ENCODE peak calls at places on chromosome 20, in four cellular contexts. F, L, H and N are unnamed samples. For H3K27me3, the result is how much of the 10 kb centered on the place peaks cover.

GRCh38 chr20:40728470-40728869 is 39.4 kb upstream of the MAFB start:
- DNase-seq in F (no peak), L (no peak), H (no peak), N (no peak)

GRCh38 chr20:33008336-33009213 is 1.1 kb downstream of the BPIFB2 start:
- DNase-seq in F (no peak), L (no peak), H (no peak), N (no peak)

GRCh38 chr20:1266167-1266973 is at the start of gene SNPH:
- DNase-seq in F (peak), L (peak), H (peak), N (peak)

GRCh38 chr20:35903843-35904242 is 50.5 kb downstream of the SCAND1 start:
- DNase-seq in F (no peak), L (no peak), H (no peak), N (no peak)

GRCh38 chr20:44142416-44142815 is 44.6 kb downstream of the JPH2 start:
- DNase-seq in F (no peak), L (no peak), H (no peak), N (no peak)

GRCh38 chr20:62852841-62853240 is 8.8 kb downstream of the TCFL5 start:
- DNase-seq in F (no peak), L (no peak), H (no peak), N (no peak)

GRCh38 chr20:1631309-1632227 is 11.8 kb upstream of the SIRPB1 start:
- DNase-seq in F (no peak), L (no peak), H (no peak), N (no peak)

GRCh38 chr20:8389381-8390368 is 257.6 kb downstream of the PLCB1 start:
- DNase-seq in F (no peak), L (peak), H (no peak), N (no peak)

GRCh38 chr20:55893031-55893430 is 112.3 kb downstream of the CBLN4 start:
- DNase-seq in F (no peak), L (no peak), H (no peak), N (no peak)

GRCh38 chr20:41050361-41051019 is 21.9 kb downstream of the TOP1 start:
- DNase-seq in F (no peak), L (no peak), H (no peak), N (no peak)

GRCh38 chr20:10219993-10220750 is 1.5 kb downstream of the SNAP25 start:
- DNase-seq in F (no peak), L (no peak), H (no peak), N (no peak)

GRCh38 chr20:10219452-10219791 is 792 bp downstream of the SNAP25 start:
- DNase-seq in F (peak), L (peak), H (peak), N (no peak)

GRCh38 chr20:10216146-10216741 is 2.4 kb upstream of the SNAP25 start:
- DNase-seq in F (no peak), L (no peak), H (no peak), N (no peak)

GRCh38 chr20:10218536-10219451 is at the start of gene SNAP25:
- DNase-seq in F (no peak), L (peak), H (peak), N (peak)

GRCh38 chr20:10217517-10218410 is 866 bp upstream of the SNAP25 start:
- DNase-seq in F (no peak), L (no peak), H (peak), N (no peak)
- H3K4me3 ChIP-seq in F (peak), L (no peak), H (no peak), N (peak)

GRCh38 chr20:59307270-59307669 is 6.9 kb downstream of the EDN3 start:
- DNase-seq in F (no peak), L (no peak), H (no peak), N (no peak)

GRCh38 chr20:59309218-59309617 is 8.8 kb downstream of the EDN3 start:
- DNase-seq in F (no peak), L (no peak), H (no peak), N (no peak)

GRCh38 chr20:59301343-59302007 is 1.1 kb downstream of the EDN3 start:
- DNase-seq in F (no peak), L (no peak), H (no peak), N (no peak)

GRCh38 chr20:59308493-59309201 is 8.2 kb downstream of the EDN3 start:
- DNase-seq in F (no peak), L (no peak), H (no peak), N (no peak)

DNA sequence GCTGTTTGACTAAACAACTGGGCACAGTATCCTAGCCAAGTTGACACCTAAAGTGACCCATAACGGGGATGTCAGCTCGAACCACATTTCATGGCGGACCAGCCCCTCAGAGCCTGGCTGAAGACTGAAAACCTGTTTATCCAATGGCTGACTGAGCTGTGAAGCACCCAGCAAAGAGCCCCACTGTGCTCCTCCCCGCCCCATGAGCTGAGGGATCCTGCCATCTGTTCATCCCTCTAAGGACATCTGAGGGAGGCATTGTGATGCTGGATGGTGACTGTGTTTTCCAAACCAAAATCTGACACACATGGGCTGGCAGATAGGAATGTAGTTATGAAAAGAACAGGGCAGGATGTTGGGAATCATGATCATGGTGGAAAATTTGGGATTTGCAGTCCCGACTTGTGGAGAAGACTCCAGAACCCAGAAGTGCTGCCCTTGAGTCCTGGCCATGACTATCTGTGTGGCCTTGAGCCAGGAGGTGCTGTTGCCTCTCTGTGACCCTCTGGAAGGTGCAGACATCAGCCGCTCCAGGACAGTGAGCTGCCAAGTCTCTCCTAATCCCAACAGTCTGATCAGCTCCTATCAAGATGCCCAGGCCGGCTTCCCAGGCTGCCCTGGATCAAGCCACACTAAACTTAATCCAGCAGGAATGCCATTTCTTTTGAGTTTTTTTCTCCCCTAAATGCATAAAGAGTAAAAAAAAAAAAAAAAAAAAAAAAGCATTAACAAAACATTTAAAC is 5.7 kb downstream of the EDN3 start:
- DNase-seq in F (no peak), L (no peak), H (no peak), N (no peak)
- H3K27me3 ChIP-seq in F (under half), L (under half), H (under half), N (under half)

DNA sequence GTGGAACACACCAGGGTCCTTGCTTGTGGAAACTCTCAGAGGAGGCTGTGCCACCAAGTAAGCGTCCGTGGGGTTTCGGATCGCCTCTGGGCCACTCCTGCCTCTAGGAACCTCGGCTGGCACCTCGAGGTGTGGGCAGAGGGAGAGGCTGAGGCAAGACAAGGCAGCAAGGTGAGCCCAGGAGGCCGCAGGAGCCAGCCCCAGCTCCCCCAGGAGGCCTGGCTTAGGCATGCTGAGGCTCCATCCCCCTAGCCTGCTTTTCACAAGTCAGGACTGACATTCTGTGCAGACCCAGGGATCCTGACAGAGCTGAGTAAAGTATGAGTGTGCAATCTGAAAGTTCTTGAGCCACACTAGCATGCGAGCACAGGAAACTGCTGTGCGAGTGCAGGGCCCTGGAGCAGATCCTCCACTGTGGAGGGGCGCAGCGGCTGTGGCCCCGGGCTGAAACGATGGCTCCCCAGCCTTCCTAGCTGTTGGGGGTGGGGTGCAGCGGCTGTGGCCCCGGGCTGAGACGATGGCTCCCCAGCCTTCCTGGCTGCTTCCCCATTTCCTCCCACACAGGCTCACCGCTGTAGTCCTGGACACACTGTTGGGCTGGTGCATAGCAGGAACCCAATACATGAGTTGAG is 75.2 kb upstream of the CD93 start:
- DNase-seq in F (no peak), L (no peak), H (no peak), N (no peak)
- H3K27ac ChIP-seq in F (peak), L (peak), H (no peak), N (peak)

DNA sequence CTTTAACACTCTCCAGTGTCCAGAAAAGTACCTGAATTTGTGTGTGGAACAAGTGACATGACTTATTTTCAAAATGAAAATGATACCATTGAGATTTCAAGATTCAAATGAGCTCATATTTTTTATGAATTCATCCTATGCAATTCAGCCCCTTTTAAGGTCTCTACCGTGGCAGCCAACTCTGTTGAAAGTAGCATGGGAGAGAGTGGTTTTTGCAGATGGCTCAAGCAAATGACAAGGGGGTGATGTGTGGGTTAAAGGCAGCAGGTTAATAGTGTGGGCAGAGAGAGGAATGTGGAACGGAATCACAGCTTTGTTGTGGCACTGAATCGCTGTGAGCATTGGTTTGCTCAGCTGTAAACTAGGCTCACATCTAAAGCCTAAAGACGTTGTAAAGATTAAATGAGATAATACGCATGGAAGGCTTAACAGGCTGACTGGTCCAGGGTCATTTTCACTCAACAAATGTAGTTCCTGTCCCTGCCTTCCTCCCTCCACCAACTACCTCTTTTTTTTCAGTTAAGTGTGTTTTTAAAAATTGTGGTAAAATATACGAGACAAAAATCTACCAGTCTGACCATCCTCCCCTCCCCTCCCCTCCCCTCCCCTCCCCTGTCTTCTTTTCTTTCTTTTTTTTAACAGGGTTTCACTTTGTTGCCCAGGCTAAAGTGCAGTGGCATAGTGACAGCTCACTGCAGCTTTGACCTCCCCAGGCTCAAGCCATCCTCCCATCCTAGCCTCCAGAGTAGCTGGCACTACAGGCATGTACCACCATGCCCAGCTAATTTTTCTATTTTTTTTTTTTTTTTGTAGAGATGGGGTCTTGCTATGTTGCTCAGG is 114.7 kb upstream of the ZNF217 start:
- DNase-seq in F (no peak), L (peak), H (no peak), N (no peak)
- H3K4me3 ChIP-seq in F (no peak), L (peak), H (no peak), N (no peak)

GRCh38 chr20:58840816-58841538 is 9.7 kb downstream of the GNAS-AS1 start:
- DNase-seq in F (no peak), L (no peak), H (no peak), N (no peak)
- H3K27me3 ChIP-seq in F (under half), L (under half), H (under half), N (half or more)

GRCh38 chr20:4855097-4855496 is 133.4 kb downstream of the PRND start:
- DNase-seq in F (no peak), L (no peak), H (no peak), N (no peak)
- H3K27ac ChIP-seq in F (no peak), L (no peak), H (no peak), N (no peak)

DNA sequence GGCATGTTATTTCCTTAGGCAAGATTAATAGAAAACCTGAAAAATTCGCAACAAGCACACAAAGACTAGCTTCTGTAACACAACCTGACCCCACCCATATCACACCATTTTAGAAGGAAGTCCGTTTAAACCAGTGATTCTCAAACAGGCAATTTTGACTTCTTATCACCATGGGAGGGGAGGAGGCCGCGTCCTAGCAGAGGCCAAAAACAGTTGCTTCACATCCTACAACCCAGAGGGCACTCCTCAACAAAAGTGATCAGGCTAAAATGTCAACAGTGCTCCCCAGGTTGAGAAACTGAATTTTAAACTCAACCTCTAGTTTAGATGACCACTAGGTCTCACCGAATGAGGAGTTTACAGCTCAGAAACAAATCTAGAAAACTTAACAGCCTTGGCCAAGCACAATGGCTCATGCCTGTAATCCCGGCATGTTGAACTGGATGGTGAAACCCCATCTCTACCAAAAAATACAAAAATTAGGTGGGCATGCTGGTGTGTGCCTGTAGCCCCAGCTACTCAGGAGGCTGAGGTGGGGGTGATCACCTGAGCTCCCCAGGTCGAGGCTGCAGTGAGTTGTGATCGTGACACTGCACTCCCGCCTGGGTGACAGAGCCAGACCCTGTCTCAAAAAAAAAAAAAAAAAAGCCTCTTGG is 3.4 kb downstream of the SNX5 start:
- DNase-seq in F (no peak), L (no peak), H (no peak), N (no peak)
- H3K4me3 ChIP-seq in F (peak), L (peak), H (peak), N (peak)